ENCODE peak calls at places on chromosomes 13 and 19, in five cellular contexts. U is iris pigment epithelial cell; R is T-helper 17 cell; X is activated CD4-positive, alpha-beta T cell treated with anti-CD3 and anti-CD28 coated beads for 1 hour; P is cardiac muscle cell. V is an unnamed sample.

GRCh38 chr13:98951266-98951665 is 26.6 kb downstream of the DOCK9 start:
- DNase-seq in U (no peak), R (no peak), X (no peak), P (no peak), V (no peak)

GRCh38 chr19:49518033-49518432 is 5.6 kb downstream of the FCGRT start:
- DNase-seq in U (no peak), R (no peak), X (no peak), P (no peak), V (no peak)

GRCh38 chr13:75352641-75353327 is 129.2 kb downstream of the TBC1D4 start:
- DNase-seq in U (no peak), R (no peak), X (no peak), P (no peak), V (no peak)

GRCh38 chr19:27775395-27775794 is 1437.6 kb downstream of the UQCRFS1 start:
- DNase-seq in U (no peak), R (no peak), X (no peak), P (no peak), V (no peak)

GRCh38 chr13:65064967-65065366 is 2165.2 kb downstream of the PCDH9 start:
- DNase-seq in U (no peak), R (no peak), X (no peak), P (no peak), V (no peak)

GRCh38 chr19:927044-927706 is 1.3 kb downstream of the ARID3A start:
- DNase-seq in U (peak; percentile 62), R (no peak), X (no peak), P (peak; percentile 79), V (peak; percentile 82)

GRCh38 chr19:6108721-6109633 is 1.3 kb downstream of the RFX2 start:
- DNase-seq in U (peak; percentile 47), R (peak; percentile 46), X (peak; percentile 50), P (no peak), V (no peak)

GRCh38 chr19:11256189-11256588 is 6.1 kb downstream of the DOCK6 start:
- DNase-seq in U (no peak), R (no peak), X (no peak), P (no peak), V (no peak)

GRCh38 chr13:45373116-45373606 is 32.2 kb upstream of the TPT1 start:
- DNase-seq in U (no peak), R (no peak), X (no peak), P (no peak), V (no peak)

GRCh38 chr19:14977128-14977527 is 2.5 kb downstream of the SLC1A6 start:
- DNase-seq in U (no peak), R (no peak), X (no peak), P (no peak), V (no peak)

GRCh38 chr13:95235944-95236343 is 65.3 kb downstream of the ABCC4 start:
- DNase-seq in U (no peak), R (no peak), X (no peak), P (no peak), V (no peak)

GRCh38 chr19:35673121-35673804 is 6.9 kb downstream of the UPK1A start:
- DNase-seq in U (peak; percentile 77), R (peak; percentile 12), X (peak; percentile 16), P (peak; percentile 38), V (no peak)

GRCh38 chr19:28218728-28219127 is 994.2 kb downstream of the UQCRFS1 start:
- DNase-seq in U (no peak), R (no peak), X (no peak), P (peak; percentile 51), V (no peak)

GRCh38 chr19:46654621-46655152 is 6.3 kb downstream of the DACT3 start:
- DNase-seq in U (no peak), R (no peak), X (no peak), P (peak; percentile 43), V (no peak)

GRCh38 chr19:51735759-51736449 is 12.1 kb upstream of the HAS1 start:
- DNase-seq in U (peak; percentile 88), R (no peak), X (no peak), P (no peak), V (peak; percentile 97)